ENCODE peak calls at places on chromosomes 16 and 17, in seven cellular contexts. H, I, F, D, P, V and E are unnamed samples.

GRCh38 chr17:36545465-36546417 is 1.0 kb downstream of the GGNBP2 start:
- DNase-seq in H (peak; percentile 98), I (peak; percentile 97), F (peak; percentile 97), D (peak; percentile 97), P (peak; percentile 93), V (peak; percentile 99), E (peak; percentile 87)

GRCh38 chr16:89048087-89048729 is 45.4 kb upstream of the ACSF3 start:
- DNase-seq in H (no peak), I (no peak), F (no peak), D (no peak), P (no peak), V (no peak), E (no peak)

GRCh38 chr16:57893559-57894389 is 77.2 kb downstream of the CNGB1 start:
- DNase-seq in H (no peak), I (peak; percentile 75), F (peak; percentile 94), D (no peak), P (no peak), V (peak; percentile 96), E (peak; percentile 99)

GRCh38 chr16:51641191-51641765 is 490.2 kb upstream of the SALL1 start:
- DNase-seq in H (no peak), I (no peak), F (no peak), D (no peak), P (no peak), V (no peak), E (no peak)

GRCh38 chr17:7586673-7587419 is 3.0 kb downstream of the SOX15 start:
- DNase-seq in H (no peak), I (no peak), F (no peak), D (peak; percentile 38), P (no peak), V (peak; percentile 89), E (peak; percentile 63)

GRCh38 chr17:70955441-70955840 is 786.1 kb downstream of the KCNJ2 start:
- DNase-seq in H (no peak), I (no peak), F (no peak), D (no peak), P (no peak), V (no peak), E (peak; percentile 7)

GRCh38 chr17:5683241-5683640 is 98.9 kb upstream of the NLRP1 start:
- DNase-seq in H (no peak), I (no peak), F (no peak), D (no peak), P (no peak), V (no peak), E (no peak)

GRCh38 chr16:86653289-86654006 is 75.1 kb downstream of the FOXL1 start:
- DNase-seq in H (no peak), I (no peak), F (no peak), D (peak; percentile 43), P (no peak), V (no peak), E (no peak)

GRCh38 chr17:64491034-64491860 is 5.6 kb downstream of the POLG2 start:
- DNase-seq in H (no peak), I (no peak), F (no peak), D (peak; percentile 32), P (no peak), V (peak; percentile 70), E (peak; percentile 21)

GRCh38 chr16:74667215-74667765 is 613 bp upstream of the RFWD3 start:
- DNase-seq in H (peak; percentile 20), I (peak; percentile 17), F (peak; percentile 19), D (peak; percentile 13), P (no peak), V (peak; percentile 14), E (no peak)

GRCh38 chr16:6247771-6248170 is 1084.9 kb upstream of the RBFOX1 start:
- DNase-seq in H (no peak), I (no peak), F (no peak), D (no peak), P (no peak), V (no peak), E (no peak)

GRCh38 chr17:74646231-74646630 is 22.7 kb upstream of the CD300E start:
- DNase-seq in H (no peak), I (peak; percentile 44), F (peak; percentile 19), D (no peak), P (no peak), V (peak; percentile 62), E (peak; percentile 15)

GRCh38 chr17:82917656-82918345 is 78.0 kb upstream of the ZNF750 start:
- DNase-seq in H (no peak), I (no peak), F (no peak), D (no peak), P (no peak), V (no peak), E (no peak)

GRCh38 chr17:77247048-77247541 is 106.3 kb downstream of the SEC14L1 start:
- DNase-seq in H (peak; percentile 84), I (peak; percentile 59), F (peak; percentile 47), D (peak; percentile 81), P (peak; percentile 59), V (peak; percentile 76), E (no peak)

GRCh38 chr17:82798752-82799151 is 41.1 kb downstream of the ZNF750 start:
- DNase-seq in H (no peak), I (no peak), F (no peak), D (no peak), P (no peak), V (no peak), E (no peak)

GRCh38 chr17:62186841-62187240 is 121.8 kb upstream of the MED13 start:
- DNase-seq in H (no peak), I (no peak), F (no peak), D (no peak), P (no peak), V (no peak), E (no peak)

GRCh38 chr17:42378597-42379594 is 9.3 kb downstream of the STAT3 start:
- DNase-seq in H (no peak), I (peak; percentile 41), F (peak; percentile 61), D (peak; percentile 25), P (no peak), V (no peak), E (peak; percentile 56)
- H3K27ac ChIP-seq in H (peak overlapping the region; percentile 60), I (no peak overlapping the region), F (peak overlapping the region; percentile 56), D (peak overlapping the region; percentile 54), P (peak overlapping the region; percentile 44), V (peak overlapping the region; percentile 45), E (peak overlapping the region; percentile 46)

DNA sequence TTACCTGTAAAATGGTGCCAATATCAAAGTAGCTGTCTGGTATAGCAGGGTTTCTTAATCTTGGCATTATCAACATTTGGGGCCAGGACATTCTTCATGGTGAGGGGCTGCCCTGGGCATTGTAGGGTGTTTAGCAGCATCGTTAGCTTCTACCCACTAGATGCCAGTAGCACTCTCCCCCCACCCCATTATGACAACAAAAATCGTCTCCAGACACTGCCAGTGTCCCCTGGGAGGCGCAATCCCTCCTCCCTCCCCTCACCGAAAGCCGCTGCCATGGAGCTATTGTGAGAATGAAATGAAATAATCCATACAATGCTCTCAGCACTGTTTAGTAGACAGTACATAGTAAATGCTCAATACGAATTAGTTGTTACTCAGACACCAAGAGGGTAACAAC is 502.8 kb downstream of the NPIPA7 start:
- DNase-seq in H (no peak), I (no peak), F (no peak), D (no peak), P (no peak), V (no peak), E (no peak)
- H3K27ac ChIP-seq in H (peak overlapping the region; percentile 39), I (no peak overlapping the region), F (no peak overlapping the region), D (no peak overlapping the region), P (no peak overlapping the region), V (no peak overlapping the region), E (no peak overlapping the region)

GRCh38 chr16:69438465-69438864 is 14.0 kb downstream of the CYB5B start:
- DNase-seq in H (no peak), I (no peak), F (no peak), D (no peak), P (no peak), V (no peak), E (no peak)

GRCh38 chr16:69440236-69440635 is 15.8 kb downstream of the CYB5B start:
- DNase-seq in H (no peak), I (no peak), F (no peak), D (no peak), P (no peak), V (no peak), E (no peak)

GRCh38 chr16:69448470-69449193 is 24.2 kb downstream of the CYB5B start:
- DNase-seq in H (no peak), I (no peak), F (no peak), D (no peak), P (no peak), V (peak; percentile 29), E (no peak)

GRCh38 chr16:69444873-69445517 is 20.6 kb downstream of the CYB5B start:
- DNase-seq in H (no peak), I (no peak), F (no peak), D (no peak), P (no peak), V (no peak), E (no peak)

DNA sequence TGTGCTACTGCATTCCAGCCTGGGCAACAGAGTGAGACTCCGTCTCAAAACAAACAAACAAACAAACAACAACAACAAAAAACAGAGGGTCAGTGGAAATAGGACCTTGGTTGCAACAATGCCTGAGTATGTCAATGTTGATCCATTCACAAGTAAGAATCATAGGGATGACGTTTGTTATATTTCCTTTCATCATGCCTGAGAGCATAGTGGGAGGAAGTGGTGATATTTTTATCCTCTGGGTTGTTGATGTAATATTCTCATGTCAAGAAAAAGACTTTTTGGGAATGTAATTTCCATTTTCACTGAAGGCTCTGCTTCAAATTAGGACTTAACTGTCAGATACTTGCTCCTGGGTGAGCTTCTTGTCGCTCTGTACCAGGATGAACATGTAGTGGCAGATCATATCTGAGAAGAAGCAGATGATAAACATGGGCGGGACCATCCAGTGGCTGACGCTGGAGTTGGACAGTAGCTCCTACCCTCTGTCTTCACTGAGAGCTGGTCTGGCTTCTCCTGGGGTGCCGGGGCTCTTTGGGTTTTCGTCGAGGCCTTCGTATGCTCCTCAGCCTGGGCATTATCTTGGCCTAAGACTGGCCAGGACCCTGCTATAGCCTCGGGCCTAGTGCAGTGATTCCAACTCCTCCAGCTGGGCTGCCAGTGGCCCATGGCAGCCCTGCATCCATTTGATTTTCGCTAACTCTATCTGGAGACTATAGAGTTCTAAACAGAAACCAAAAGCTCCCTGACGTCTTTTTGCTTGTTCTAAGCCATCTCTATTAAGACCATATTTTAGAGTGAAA is 19.6 kb downstream of the CYB5B start:
- DNase-seq in H (no peak), I (no peak), F (peak; percentile 50), D (no peak), P (no peak), V (peak; percentile 28), E (peak; percentile 20)
- H3K27ac ChIP-seq in H (no peak overlapping the region), I (peak overlapping the region; percentile 83), F (peak overlapping the region; percentile 59), D (peak overlapping the region; percentile 84), P (peak overlapping the region; percentile 48), V (peak overlapping the region; percentile 42), E (peak overlapping the region; percentile 41)

DNA sequence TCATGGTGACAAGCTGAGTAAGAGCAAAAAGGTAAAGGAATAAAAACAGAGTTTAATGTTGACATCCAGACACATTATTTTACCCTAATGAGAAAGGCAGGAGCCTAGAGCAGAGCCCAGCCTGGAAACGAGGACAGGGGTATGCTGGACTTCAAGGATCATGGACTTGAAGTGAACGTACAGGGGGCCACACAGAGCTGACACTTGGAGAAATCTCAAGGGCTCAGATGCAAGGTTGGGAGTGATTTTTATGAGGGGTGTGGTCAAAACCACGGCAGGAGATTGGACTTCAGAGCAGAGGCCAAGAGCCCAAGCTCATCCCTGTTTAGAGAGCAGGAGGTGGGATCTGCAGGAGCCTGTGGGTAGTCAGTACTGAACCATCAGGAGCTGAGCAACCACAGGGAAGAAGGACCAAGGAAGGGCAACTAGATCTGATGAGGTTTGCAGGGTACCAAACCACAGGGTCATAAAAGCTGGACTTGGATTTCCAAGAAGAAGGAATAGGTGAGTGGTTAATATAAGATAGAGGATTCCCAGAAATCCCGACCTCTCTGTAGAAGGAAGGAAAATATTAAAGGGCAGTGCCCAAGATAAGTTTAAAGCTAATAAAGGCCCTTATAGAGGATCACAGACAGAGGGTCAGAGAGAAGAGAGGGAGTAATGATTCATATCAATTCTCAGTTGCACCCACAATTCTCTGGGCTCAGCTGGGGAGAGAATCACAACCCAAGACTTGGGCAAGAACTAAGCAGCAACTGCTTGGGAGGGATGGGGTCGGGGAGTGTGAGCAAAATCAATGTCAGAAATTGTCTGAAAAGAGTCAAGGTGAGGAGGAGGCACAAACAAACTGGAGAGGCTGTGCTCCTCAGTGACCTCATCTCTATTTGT is 331.7 kb downstream of the SOX9 start:
- DNase-seq in H (no peak), I (no peak), F (no peak), D (no peak), P (no peak), V (peak; percentile 52), E (no peak)
- H3K27ac ChIP-seq in H (no peak overlapping the region), I (no peak overlapping the region), F (no peak overlapping the region), D (no peak overlapping the region), P (no peak overlapping the region), V (peak overlapping the region; percentile 51), E (no peak overlapping the region)